ENCODE peak calls at places on chromosomes 13 and 19, in six cellular contexts. Y is HepG2, R is A549, G is H1, D is K562, X is endothelial cell of umbilical vein. E is an unnamed sample.

GRCh38 chr19:24053601-24054000 is 33.4 kb upstream of the ZNF254 start:
- DNase-seq in Y (no peak), X (no peak), G (no peak), R (no peak), D (no peak), E (no peak)

GRCh38 chr19:49936549-49936948 is 7.2 kb upstream of the NUP62 start:
- DNase-seq in Y (no peak), D (no peak), G (no peak), R (no peak), X (no peak), E (no peak)

GRCh38 chr19:14612657-14613056 is 29.8 kb downstream of the CLEC17A start:
- DNase-seq in R (no peak), G (no peak), X (no peak), Y (no peak), D (no peak), E (no peak)

GRCh38 chr13:74107598-74107997 is 26.6 kb downstream of the KLF12 start:
- DNase-seq in G (no peak), X (no peak), R (no peak), D (no peak), Y (no peak), E (no peak)

GRCh38 chr13:41144576-41144975 is 12.0 kb upstream of the KBTBD6 start:
- DNase-seq in R (no peak), D (no peak), G (no peak), X (no peak), Y (no peak), E (no peak)

GRCh38 chr19:50745221-50745620 is 22.1 kb downstream of the CLEC11A start:
- DNase-seq in X (no peak), Y (no peak), G (no peak), R (no peak), D (no peak), E (no peak)

GRCh38 chr19:57269515-57270250 is 10.6 kb upstream of the ZNF460 start:
- DNase-seq in R (no peak), D (no peak), G (no peak), X (peak), Y (no peak), E (no peak)

GRCh38 chr19:45402469-45403070 is 2.3 kb downstream of the PPP1R13L start:
- DNase-seq in R (peak), G (no peak), Y (no peak), D (peak), X (peak), E (peak)

GRCh38 chr19:12947702-12948596 is 2.3 kb downstream of the RAD23A start:
- DNase-seq in R (no peak), D (peak), G (no peak), X (no peak), Y (no peak), E (no peak)

DNA sequence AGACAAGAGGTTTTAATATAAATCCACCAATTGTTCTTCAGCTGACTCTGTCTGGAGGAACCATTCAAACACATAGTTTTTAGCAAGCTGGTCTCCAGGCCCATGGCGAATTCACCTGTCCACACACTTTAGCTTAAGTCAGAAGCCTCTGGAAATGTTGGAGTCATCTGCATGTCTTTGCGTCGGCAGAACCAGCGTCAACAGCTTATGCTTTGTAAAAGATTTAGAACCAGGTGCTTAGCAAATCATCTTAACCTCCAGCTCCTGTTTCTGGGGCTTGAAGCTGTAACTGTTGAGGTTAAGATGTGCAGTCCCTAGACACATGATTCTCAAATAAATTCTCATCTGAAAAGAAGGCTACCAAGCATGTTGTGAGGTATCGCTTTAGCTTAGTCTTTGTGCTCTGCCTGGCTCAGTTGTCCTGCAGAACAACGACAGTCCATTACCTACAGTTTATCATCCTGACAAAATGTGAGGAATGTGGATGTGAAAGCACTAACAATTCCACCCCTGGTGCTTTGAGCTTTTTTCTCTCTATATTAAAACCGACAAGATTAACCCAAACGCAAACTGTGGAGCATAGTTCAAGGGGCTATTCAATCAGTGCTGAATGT is 4.4 kb downstream of the EFNB2 start:
- DNase-seq in R (no peak), Y (no peak), D (no peak), G (no peak), X (peak), E (no peak)
- TF ChIP-seq JUN in R (no peak), Y (no peak), D (no peak), G (no peak), X (no peak), E (no peak)

GRCh38 chr13:111013196-111013595 is 98.3 kb upstream of the ANKRD10 start:
- DNase-seq in Y (peak), G (no peak), R (no peak), X (no peak), D (no peak), E (no peak)
- TF ChIP-seq JUN in Y (no peak), G (no peak), R (no peak), X (no peak), D (no peak), E (no peak)

GRCh38 chr13:110319774-110320509 is 12.9 kb downstream of the COL4A2 start:
- DNase-seq in G (no peak), R (peak), Y (no peak), X (peak), D (no peak), E (no peak)
- TF ChIP-seq JUN in G (no peak), R (peak), Y (no peak), X (peak), D (no peak), E (no peak)

DNA sequence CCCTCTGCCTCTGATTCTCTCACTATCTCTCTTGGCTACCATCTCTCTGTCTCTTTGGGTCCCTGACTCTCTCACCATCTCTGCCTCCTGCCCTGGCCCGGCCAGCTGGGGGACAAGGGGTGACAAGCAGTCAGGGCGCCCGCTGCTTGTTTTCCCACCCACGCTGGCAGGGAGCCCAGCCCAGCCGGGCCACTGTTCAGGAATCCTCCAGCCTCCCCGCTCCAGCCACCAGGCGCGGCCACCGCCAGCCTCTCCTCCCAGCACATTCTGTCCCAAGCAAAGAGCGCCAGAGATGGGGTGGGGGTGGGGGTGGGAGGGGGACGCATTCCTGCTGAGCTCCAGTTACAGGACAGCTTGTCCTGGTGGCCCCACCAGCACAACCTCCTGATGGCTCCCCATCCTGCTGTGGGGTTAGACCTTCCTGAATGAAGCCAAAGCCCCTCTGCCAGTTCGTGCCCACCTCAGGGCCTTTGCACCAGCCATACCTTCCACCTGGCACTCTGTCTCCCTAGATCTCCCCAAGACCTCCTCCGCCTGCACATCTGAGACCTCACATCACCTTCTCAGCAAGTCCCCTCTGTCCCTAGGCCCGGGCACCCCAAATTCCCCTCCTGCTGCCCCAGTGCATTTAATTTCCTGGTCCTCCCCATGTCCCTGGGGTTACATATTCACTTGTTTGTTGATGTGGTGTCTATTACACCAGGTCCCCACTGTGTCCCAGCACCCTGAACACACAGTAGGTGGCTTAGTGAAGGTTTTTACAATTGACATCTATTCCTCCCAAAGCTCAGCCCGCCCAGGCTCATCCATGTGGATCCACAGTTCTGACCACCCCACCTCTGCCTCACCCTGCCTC is 12.5 kb downstream of the ARRDC2 start:
- DNase-seq in R (no peak), Y (peak), X (peak), D (peak), G (no peak), E (no peak)
- TF ChIP-seq JUN in R (no peak), Y (no peak), X (no peak), D (no peak), G (no peak), E (no peak)